ENCODE peak calls at places on chromosome 20, in eight cellular contexts. G is psoas muscle; O is fibroblast of mammary gland; H is cardiac fibroblast; D is lower lobe of right lung; R is CD8-positive, alpha-beta T cell; N is left lung; B is astrocyte of the spinal cord. S is an unnamed sample.
A peak's percentile ranks its signal among the peaks of the same experiment; 100 is the strongest.

GRCh38 chr20:4247898-4248858 is 232.8 kb upstream of the RNF24 start:
- DNase-seq in D (no peak), G (no peak), R (no peak), N (no peak), B (no peak), H (no peak), O (no peak), S (no peak)

GRCh38 chr20:24970030-24970553 is 21.0 kb downstream of the CST7 start:
- DNase-seq in B (no peak), N (no peak), D (no peak), G (no peak), R (no peak), O (no peak), H (no peak), S (no peak)

GRCh38 chr20:40691566-40692239 is 2.7 kb upstream of the MAFB start:
- DNase-seq in O (no peak), N (no peak), B (no peak), H (no peak), G (no peak), R (no peak), D (no peak), S (no peak)

GRCh38 chr20:31587545-31588389 is 17.3 kb upstream of the ID1 start:
- DNase-seq in O (peak; percentile 75), B (no peak), G (peak; percentile 56), D (peak; percentile 65), R (no peak), N (peak; percentile 89), H (peak; percentile 63), S (peak; percentile 49)

GRCh38 chr20:46307999-46308257 is 370 bp downstream of the CDH22 start:
- DNase-seq in B (no peak), H (no peak), R (no peak), O (no peak), N (peak; percentile 77), D (no peak), G (no peak), S (no peak)

GRCh38 chr20:57498425-57499400 is 26.2 kb downstream of the CTCFL start:
- DNase-seq in O (no peak), R (no peak), B (peak; percentile 6), D (no peak), N (no peak), G (no peak), H (peak; percentile 18), S (peak; percentile 22)

GRCh38 chr20:6707231-6707870 is 60.1 kb upstream of the BMP2 start:
- DNase-seq in H (no peak), O (no peak), R (no peak), G (no peak), D (no peak), N (no peak), B (no peak), S (peak; percentile 4)

GRCh38 chr20:25199473-25200265 is 4.2 kb downstream of the ENTPD6 start:
- DNase-seq in D (no peak), N (no peak), H (no peak), B (peak; percentile 17), G (no peak), O (no peak), R (no peak), S (no peak)

GRCh38 chr20:47696856-47697255 is 88.4 kb downstream of the SULF2 start:
- DNase-seq in B (no peak), N (no peak), D (no peak), H (no peak), O (no peak), R (no peak), G (no peak), S (no peak)

GRCh38 chr20:36629719-36630340 is 16.2 kb downstream of the SLA2 start:
- DNase-seq in R (peak; percentile 19), N (peak; percentile 76), O (no peak), H (no peak), D (no peak), B (no peak), G (no peak), S (no peak)

GRCh38 chr20:39825950-39826349 is 863.1 kb downstream of the MAFB start:
- DNase-seq in D (no peak), B (peak; percentile 67), R (no peak), N (no peak), O (peak; percentile 50), G (no peak), H (no peak), S (peak; percentile 20)

GRCh38 chr20:46122071-46122470 is 4.0 kb downstream of the CD40 start:
- DNase-seq in R (no peak), O (peak; percentile 76), N (no peak), D (no peak), H (peak; percentile 58), G (no peak), B (peak; percentile 71), S (peak; percentile 67)

GRCh38 chr20:63371346-63371865 is 10.3 kb upstream of the CHRNA4 start:
- DNase-seq in H (no peak), G (no peak), N (peak; percentile 57), D (no peak), B (no peak), O (no peak), R (no peak), S (no peak)

GRCh38 chr20:63370623-63371176 is 9.6 kb upstream of the CHRNA4 start:
- DNase-seq in B (no peak), O (no peak), N (peak; percentile 68), H (no peak), G (no peak), D (no peak), R (no peak), S (no peak)

GRCh38 chr20:63369024-63369530 is 7.9 kb upstream of the CHRNA4 start:
- DNase-seq in G (no peak), R (no peak), B (no peak), N (no peak), D (no peak), O (no peak), H (no peak), S (no peak)

GRCh38 chr20:63368151-63368550 is 7.0 kb upstream of the CHRNA4 start:
- DNase-seq in H (no peak), G (no peak), D (no peak), N (peak; percentile 53), R (no peak), O (no peak), B (no peak), S (no peak)

GRCh38 chr20:63369724-63370622 is 8.8 kb upstream of the CHRNA4 start:
- DNase-seq in R (no peak), G (no peak), H (no peak), N (peak; percentile 68), B (no peak), O (no peak), D (no peak), S (no peak)
- TF ChIP-seq CTCF in R (no peak), G (no peak), H (no peak), N (no peak), B (no peak), O (no peak), D (no peak), S (no peak)

DNA sequence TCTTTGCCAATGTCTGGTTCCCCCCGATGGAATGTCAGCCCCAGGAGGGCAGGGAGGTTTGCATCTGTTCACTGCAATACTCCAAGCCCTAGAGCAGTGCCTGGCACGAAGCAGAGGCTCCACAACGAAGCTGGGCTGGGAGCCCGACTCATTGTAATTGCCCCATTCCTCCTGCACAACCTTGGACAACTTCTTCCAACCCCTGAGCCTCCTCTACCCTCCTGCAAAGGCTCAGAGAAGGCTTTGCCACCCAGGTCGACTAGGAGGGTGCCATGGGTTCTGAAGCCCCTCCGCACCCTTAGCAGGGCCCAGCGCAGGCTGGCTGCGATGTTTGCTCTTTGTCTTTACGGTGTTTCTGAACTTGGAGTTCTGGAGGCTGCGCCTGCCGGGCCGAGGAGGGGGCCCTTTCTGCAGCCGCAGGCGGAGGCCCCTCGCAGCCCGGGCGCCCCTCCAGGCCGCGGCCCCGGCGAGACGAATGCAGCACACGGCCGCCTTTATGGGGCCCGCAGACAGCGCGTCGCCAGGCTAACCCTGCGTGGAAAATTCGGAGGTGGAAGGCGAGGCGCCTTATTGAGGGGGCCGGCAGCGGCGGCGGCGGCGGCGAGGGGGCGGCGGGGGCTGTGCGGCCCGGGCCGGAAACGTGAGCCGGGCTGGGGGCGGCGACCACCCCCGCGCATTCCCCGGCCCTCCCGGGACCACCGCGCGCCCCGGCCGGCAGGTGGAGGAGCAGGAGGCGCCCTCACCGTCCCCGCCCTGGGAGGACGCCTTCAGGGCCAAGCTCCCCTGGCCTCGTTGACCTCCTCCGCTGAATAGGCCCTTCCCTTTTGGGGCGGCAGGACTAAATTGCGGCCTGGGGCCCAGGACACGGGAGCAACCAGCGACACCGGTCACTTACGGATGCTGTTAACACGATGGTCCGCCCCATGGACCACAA is 27.0 kb downstream of the SNAI1 start:
- DNase-seq in R (no peak), G (no peak), N (no peak), O (no peak), D (no peak), B (no peak), H (no peak), S (no peak)
- H3K4me3 ChIP-seq in R (no peak overlapping the region), G (peak overlapping the region; percentile 48), N (no peak overlapping the region), O (no peak overlapping the region), D (no peak overlapping the region), B (no peak overlapping the region), H (no peak overlapping the region), S (no peak overlapping the region)

DNA sequence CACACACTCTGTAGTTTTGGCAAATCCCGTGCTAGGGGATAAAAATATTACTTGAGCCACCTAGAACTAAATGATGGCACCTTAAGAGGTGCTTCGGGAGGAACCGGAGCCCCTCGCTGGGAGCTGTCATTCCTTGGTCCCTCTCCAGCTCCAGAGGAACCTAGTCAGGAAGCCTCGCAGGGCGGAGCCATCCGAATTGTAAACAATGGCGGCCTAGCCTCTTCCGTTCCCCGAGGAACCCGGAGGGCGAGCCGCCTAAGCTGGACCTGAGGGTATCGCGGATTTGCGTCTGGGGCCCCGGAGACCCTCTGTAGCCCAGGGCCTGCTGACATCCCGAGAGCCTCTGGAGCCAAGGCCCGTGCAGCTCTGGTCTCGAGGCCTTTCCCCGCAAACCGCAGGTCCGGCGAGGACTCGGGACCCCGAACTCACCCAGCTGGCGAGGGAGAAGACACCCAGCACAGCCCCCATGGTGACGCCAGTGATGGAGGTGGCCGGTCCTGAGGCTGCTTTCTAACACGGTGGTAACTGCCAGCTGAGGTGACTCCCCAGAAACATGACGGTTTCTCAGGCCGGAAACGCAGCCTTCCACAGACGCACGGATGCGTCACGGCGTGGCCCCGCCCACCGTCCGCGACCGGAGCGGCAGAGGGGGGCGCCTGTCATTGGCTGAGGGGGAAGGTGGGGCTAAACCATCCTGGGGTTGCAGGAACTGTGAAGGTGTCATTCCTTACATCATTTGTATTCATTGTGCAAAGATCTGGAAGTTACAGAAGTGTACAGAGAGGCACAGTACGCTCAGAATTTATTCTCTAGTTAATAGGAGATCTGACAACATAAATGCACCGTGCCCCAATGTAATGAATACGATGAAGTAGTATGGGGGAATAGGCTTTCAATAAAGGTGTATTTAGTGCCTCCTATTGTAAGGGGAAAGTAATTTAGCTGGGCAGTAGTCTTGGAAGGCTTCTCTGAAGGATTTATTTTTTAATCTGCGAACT is at the start of gene SERINC3:
- DNase-seq in G (peak; percentile 97), O (peak; percentile 96), R (peak; percentile 96), H (peak; percentile 98), D (peak; percentile 97), N (peak; percentile 98), B (peak; percentile 97), S (peak; percentile 98)
- TF ChIP-seq CTCF in G (peak; percentile 6), O (peak; percentile 10), R (no peak), H (no peak), D (no peak), N (no peak), B (peak; percentile 20), S (peak; percentile 14)

GRCh38 chr20:278607-279571 is 11.7 kb downstream of the C20orf96 start:
- DNase-seq in G (peak; percentile 63), H (no peak), R (no peak), B (no peak), D (no peak), N (no peak), O (no peak), S (peak; percentile 54)
- H3K4me3 ChIP-seq in G (peak overlapping the region; percentile 38), H (peak overlapping the region; percentile 26), R (no peak overlapping the region), B (no peak overlapping the region), D (peak overlapping the region; percentile 35), N (no peak overlapping the region), O (no peak overlapping the region), S (peak overlapping the region; percentile 33)